ENCODE peak calls at places on chromosomes 11 and 22, in five cellular contexts. One of them, this sample, is unnamed.

GRCh38 chr11:16293204-16293681 is 63.1 kb downstream of the SOX6 start:
- DNase-seq in mesendoderm: peak
- DNase-seq in WTC11: no peak
- DNase-seq in T-cell: no peak
- DNase-seq in ovary: no peak
- DNase-seq in this sample: no peak

GRCh38 chr22:19663286-19663815 is 51.0 kb upstream of the SEPTIN5 start:
- DNase-seq in mesendoderm: no peak
- DNase-seq in WTC11: no peak
- DNase-seq in T-cell: no peak
- DNase-seq in ovary: peak
- DNase-seq in this sample: peak

GRCh38 chr11:70889411-70889810 is 363.0 kb downstream of the SHANK2 start:
- DNase-seq in mesendoderm: no peak
- DNase-seq in WTC11: no peak
- DNase-seq in T-cell: no peak
- DNase-seq in ovary: no peak
- DNase-seq in this sample: no peak

GRCh38 chr11:110989734-110990133 is 255.8 kb upstream of the POU2AF2 start:
- DNase-seq in mesendoderm: no peak
- DNase-seq in WTC11: no peak
- DNase-seq in T-cell: no peak
- DNase-seq in ovary: no peak
- DNase-seq in this sample: no peak

GRCh38 chr11:19980957-19981669 is 179.2 kb downstream of the DBX1 start:
- DNase-seq in mesendoderm: no peak
- DNase-seq in WTC11: no peak
- DNase-seq in T-cell: no peak
- DNase-seq in ovary: peak
- DNase-seq in this sample: no peak

GRCh38 chr11:19595840-19596751 is 116.5 kb upstream of the NAV2 start:
- DNase-seq in mesendoderm: no peak
- DNase-seq in WTC11: no peak
- DNase-seq in T-cell: no peak
- DNase-seq in ovary: no peak
- DNase-seq in this sample: no peak

GRCh38 chr11:112613051-112613972 is 347.9 kb upstream of the NCAM1 start:
- DNase-seq in mesendoderm: no peak
- DNase-seq in WTC11: no peak
- DNase-seq in T-cell: no peak
- DNase-seq in ovary: no peak
- DNase-seq in this sample: peak

GRCh38 chr11:68436162-68436888 is 24.2 kb upstream of the PPP6R3 start:
- DNase-seq in mesendoderm: no peak
- DNase-seq in WTC11: no peak
- DNase-seq in T-cell: no peak
- DNase-seq in ovary: no peak
- DNase-seq in this sample: no peak

GRCh38 chr11:47675851-47676250 is 33.5 kb upstream of the MTCH2 start:
- DNase-seq in mesendoderm: no peak
- DNase-seq in WTC11: no peak
- DNase-seq in T-cell: no peak
- DNase-seq in ovary: no peak
- DNase-seq in this sample: no peak

GRCh38 chr22:29710922-29711593 is 8.7 kb upstream of the CABP7 start:
- DNase-seq in mesendoderm: no peak
- DNase-seq in WTC11: no peak
- DNase-seq in T-cell: no peak
- DNase-seq in ovary: no peak
- DNase-seq in this sample: no peak

GRCh38 chr22:41382098-41382578 is 396 bp downstream of the TEF start:
- DNase-seq in mesendoderm: no peak
- DNase-seq in WTC11: peak
- DNase-seq in T-cell: peak
- DNase-seq in ovary: peak
- DNase-seq in this sample: peak

This sample was measured in RPMI8226.